ENCODE peak calls at places on chromosomes 1 and 21, in six cellular contexts. U, V, Q, O, A and H are unnamed samples.

GRCh38 chr1:97901017-97901658 is 19.7 kb downstream of the DPYD start:
- DNase-seq in U (peak), V (no peak), Q (no peak), O (no peak), A (peak), H (no peak)

GRCh38 chr1:113780363-113781146 is 21.3 kb upstream of the PHTF1 start:
- DNase-seq in U (no peak), V (no peak), Q (no peak), O (no peak), A (no peak), H (no peak)

GRCh38 chr21:33971492-33972013 is 55.9 kb upstream of the ATP5PO start:
- DNase-seq in U (peak), V (no peak), Q (no peak), O (no peak), A (peak), H (peak)

GRCh38 chr1:173330149-173330951 is 123.2 kb upstream of the TNFSF4 start:
- DNase-seq in U (peak), V (no peak), Q (no peak), O (no peak), A (peak), H (peak)

GRCh38 chr1:68010094-68010493 is 40.3 kb downstream of the DIRAS3 start:
- DNase-seq in U (peak), V (no peak), Q (no peak), O (no peak), A (no peak), H (peak)

GRCh38 chr21:42733037-42733632 is 79.7 kb downstream of the PDE9A start:
- DNase-seq in U (no peak), V (no peak), Q (no peak), O (no peak), A (no peak), H (no peak)

GRCh38 chr1:66154394-66154793 is 361.7 kb downstream of the PDE4B start:
- DNase-seq in U (no peak), V (no peak), Q (no peak), O (no peak), A (no peak), H (no peak)

GRCh38 chr1:117942293-117942692 is 12.8 kb downstream of the WDR3 start:
- DNase-seq in U (peak), V (no peak), Q (no peak), O (no peak), A (no peak), H (no peak)

GRCh38 chr1:91278754-91279153 is 125.9 kb downstream of the HFM1 start:
- DNase-seq in U (peak), V (no peak), Q (no peak), O (no peak), A (peak), H (peak)

GRCh38 chr21:35034203-35034926 is 14.7 kb downstream of the RUNX1 start:
- DNase-seq in U (no peak), V (no peak), Q (no peak), O (no peak), A (no peak), H (no peak)

GRCh38 chr1:47432071-47433036 is 5.5 kb upstream of the FOXD2 start:
- DNase-seq in U (peak), V (peak), Q (peak), O (peak), A (peak), H (peak)

GRCh38 chr1:20983297-20983889 is 193.3 kb downstream of the EIF4G3 start:
- DNase-seq in U (no peak), V (no peak), Q (no peak), O (no peak), A (no peak), H (peak)

GRCh38 chr1:212583643-212584042 is 24.9 kb upstream of the ATF3 start:
- DNase-seq in U (no peak), V (no peak), Q (no peak), O (no peak), A (no peak), H (peak)

GRCh38 chr1:11730429-11730861 is 5.5 kb upstream of the AGTRAP start:
- DNase-seq in U (no peak), V (no peak), Q (no peak), O (no peak), A (peak), H (peak)

GRCh38 chr1:115670476-115671175 is 28.9 kb downstream of the VANGL1 start:
- DNase-seq in U (peak), V (no peak), Q (no peak), O (no peak), A (no peak), H (peak)

GRCh38 chr21:16116798-16117197 is 387.0 kb downstream of the USP25 start:
- DNase-seq in U (peak), V (no peak), Q (no peak), O (no peak), A (peak), H (peak)

GRCh38 chr1:176843352-176844297 is 320.9 kb downstream of the ASTN1 start:
- DNase-seq in U (peak), V (no peak), Q (no peak), O (no peak), A (peak), H (peak)

GRCh38 chr1:13775446-13775845 is 75.5 kb downstream of the PRDM2 start:
- DNase-seq in U (peak), V (no peak), Q (no peak), O (no peak), A (peak), H (no peak)

GRCh38 chr21:32233055-32233546 is 45.7 kb downstream of the MIS18A start:
- DNase-seq in U (peak), V (no peak), Q (no peak), O (no peak), A (no peak), H (no peak)

GRCh38 chr21:46157987-46158451 is 2.6 kb upstream of the FTCD start:
- DNase-seq in U (no peak), V (no peak), Q (no peak), O (no peak), A (no peak), H (no peak)

GRCh38 chr1:67570473-67571143 is 114.4 kb upstream of the GADD45A start:
- DNase-seq in U (peak), V (no peak), Q (no peak), O (no peak), A (peak), H (peak)

GRCh38 chr1:27372808-27373690 is 1.6 kb downstream of the FCN3 start:
- DNase-seq in U (no peak), V (no peak), Q (no peak), O (no peak), A (no peak), H (no peak)

GRCh38 chr1:54262244-54262643 is 62.3 kb downstream of the MRPL37 start:
- DNase-seq in U (no peak), V (no peak), Q (no peak), O (no peak), A (no peak), H (no peak)

GRCh38 chr1:159957824-159958268 is 3.8 kb upstream of the SLAMF9 start:
- DNase-seq in U (no peak), V (no peak), Q (no peak), O (no peak), A (no peak), H (no peak)

GRCh38 chr1:102879439-102879993 is 228.8 kb downstream of the COL11A1 start:
- DNase-seq in U (peak), V (no peak), Q (no peak), O (no peak), A (peak), H (peak)

GRCh38 chr1:114437812-114438211 is 73.2 kb downstream of the TRIM33 start:
- DNase-seq in U (no peak), V (no peak), Q (no peak), O (no peak), A (no peak), H (no peak)

GRCh38 chr1:37100310-37100709 is 66.0 kb upstream of the GRIK3 start:
- DNase-seq in U (no peak), V (no peak), Q (no peak), O (no peak), A (no peak), H (no peak)

GRCh38 chr1:966603-967295 is 467 bp downstream of the PLEKHN1 start:
- DNase-seq in U (peak), V (peak), Q (peak), O (peak), A (peak), H (peak)

GRCh38 chr1:19811206-19811851 is 3.8 kb downstream of the RNF186 start:
- DNase-seq in U (peak), V (peak), Q (peak), O (no peak), A (peak), H (peak)

GRCh38 chr1:21781971-21782867 is 730 bp downstream of the USP48 start:
- DNase-seq in U (peak), V (peak), Q (peak), O (peak), A (peak), H (peak)

GRCh38 chr1:181099152-181100014 is 10.9 kb downstream of the IER5 start:
- DNase-seq in U (peak), V (no peak), Q (no peak), O (no peak), A (peak), H (no peak)

GRCh38 chr1:41046347-41046775 is 24.8 kb upstream of the SLFNL1 start:
- DNase-seq in U (no peak), V (no peak), Q (peak), O (no peak), A (no peak), H (no peak)

GRCh38 chr1:195954848-195955247 is 653.4 kb downstream of the KCNT2 start:
- DNase-seq in U (no peak), V (no peak), Q (no peak), O (no peak), A (no peak), H (no peak)

GRCh38 chr1:235341334-235341733 is 13.0 kb downstream of the GGPS1 start:
- DNase-seq in U (no peak), V (no peak), Q (no peak), O (no peak), A (no peak), H (no peak)

GRCh38 chr1:205301220-205301821 is 20.2 kb downstream of the NUAK2 start:
- DNase-seq in U (peak), V (no peak), Q (peak), O (no peak), A (peak), H (peak)

GRCh38 chr1:193538004-193538355 is 351.6 kb upstream of the B3GALT2 start:
- DNase-seq in U (no peak), V (no peak), Q (no peak), O (no peak), A (no peak), H (peak)

GRCh38 chr1:9455487-9456237 is 83.6 kb upstream of the SLC25A33 start:
- DNase-seq in U (peak), V (peak), Q (peak), O (peak), A (peak), H (peak)

GRCh38 chr1:107145637-107146036 is 4.8 kb downstream of the NTNG1 start:
- DNase-seq in U (no peak), V (no peak), Q (no peak), O (no peak), A (no peak), H (no peak)

GRCh38 chr1:28035420-28035819 is 53.0 kb downstream of the EYA3 start:
- DNase-seq in U (no peak), V (no peak), Q (no peak), O (no peak), A (no peak), H (no peak)

GRCh38 chr21:41217656-41218380 is 49.9 kb downstream of the BACE2 start:
- DNase-seq in U (peak), V (no peak), Q (no peak), O (no peak), A (no peak), H (no peak)